ENCODE peak calls at places on chromosomes 5 and 9, in six cellular contexts. C is astrocyte of the spinal cord, X is GM06990, W is MM.1S, V is cardiac muscle cell, N is dorsolateral prefrontal cortex. D is an unnamed sample.

GRCh38 chr9:83280790-83281189 is 217.8 kb upstream of the RASEF start:
- DNase-seq in W (no peak), X (no peak), N (no peak), V (no peak), C (no peak), D (no peak)

GRCh38 chr5:136194611-136195010 is 1.6 kb upstream of the SMIM32 start:
- DNase-seq in C (no peak), N (no peak), W (no peak), V (no peak), X (no peak), D (peak; percentile 6)

GRCh38 chr5:40762716-40763115 is 7.0 kb upstream of the TTC33 start:
- DNase-seq in V (no peak), C (no peak), X (no peak), N (no peak), W (no peak), D (no peak)

GRCh38 chr5:42994285-42995151 is 45.6 kb downstream of the ANXA2R start:
- DNase-seq in C (peak; percentile 97), X (peak; percentile 81), N (peak; percentile 74), W (peak; percentile 93), V (peak; percentile 92), D (peak; percentile 63)

GRCh38 chr9:84679571-84679970 is 10.0 kb downstream of the NTRK2 start:
- DNase-seq in C (no peak), W (no peak), N (no peak), V (no peak), X (no peak), D (no peak)

GRCh38 chr9:126146254-126147145 is 180.1 kb upstream of the MVB12B start:
- DNase-seq in N (no peak), V (peak; percentile 69), X (peak; percentile 47), W (no peak), C (no peak), D (peak; percentile 73)

GRCh38 chr5:160083501-160083900 is 35.7 kb downstream of the PWWP2A start:
- DNase-seq in N (no peak), V (no peak), X (no peak), C (no peak), W (no peak), D (no peak)

GRCh38 chr9:124004608-124005007 is 7.0 kb upstream of the LHX2 start:
- DNase-seq in V (no peak), W (no peak), C (no peak), N (no peak), X (no peak), D (no peak)

GRCh38 chr9:98164912-98165311 is 27.5 kb downstream of the CORO2A start:
- DNase-seq in W (no peak), C (no peak), V (no peak), N (no peak), X (no peak), D (no peak)

GRCh38 chr9:133449760-133450159 is 10.0 kb upstream of the CACFD1 start:
- DNase-seq in N (no peak), C (no peak), W (no peak), X (no peak), V (no peak), D (no peak)

GRCh38 chr5:157689942-157690689 is 18.8 kb downstream of the C5orf52 start:
- DNase-seq in N (no peak), X (peak; percentile 66), C (no peak), V (no peak), W (no peak), D (peak; percentile 42)

GRCh38 chr5:138713247-138713646 is 40.0 kb upstream of the CTNNA1 start:
- DNase-seq in V (no peak), X (no peak), W (no peak), C (no peak), N (no peak), D (no peak)
- TF ChIP-seq CTCF in V (no peak), X (no peak), W (no peak), C (no peak), N (no peak), D (no peak)

GRCh38 chr5:95838552-95838951 is 16.0 kb upstream of the GLRX start:
- DNase-seq in X (no peak), N (no peak), W (no peak), C (no peak), V (no peak), D (no peak)
- TF ChIP-seq CTCF in X (no peak), N (no peak), W (no peak), C (no peak), V (no peak), D (no peak)

GRCh38 chr5:177447611-177448243 is 1.1 kb downstream of the PRR7 start:
- DNase-seq in W (no peak), N (peak; percentile 92), C (peak; percentile 84), V (peak; percentile 29), X (no peak), D (no peak)
- TF ChIP-seq CTCF in W (no peak), N (peak; percentile 33), C (peak; percentile 15), V (no peak), X (no peak), D (no peak)

GRCh38 chr9:103152473-103152872 is 157.3 kb downstream of the CYLC2 start:
- DNase-seq in V (no peak), X (no peak), C (no peak), N (no peak), W (no peak), D (no peak)
- TF ChIP-seq CTCF in V (no peak), X (no peak), C (no peak), N (no peak), W (no peak), D (no peak)

GRCh38 chr5:7878381-7878873 is 9.5 kb downstream of the MTRR start:
- DNase-seq in N (no peak), X (peak; percentile 49), W (no peak), C (peak; percentile 25), V (no peak), D (peak; percentile 65)

GRCh38 chr5:7881816-7882215 is 12.9 kb downstream of the MTRR start:
- DNase-seq in V (no peak), N (no peak), C (no peak), X (no peak), W (no peak), D (no peak)

GRCh38 chr5:7882926-7883325 is 14.0 kb downstream of the MTRR start:
- DNase-seq in X (no peak), W (no peak), N (no peak), V (no peak), C (no peak), D (no peak)

GRCh38 chr5:7877851-7878250 is 8.9 kb downstream of the MTRR start:
- DNase-seq in C (peak; percentile 24), W (no peak), N (no peak), V (no peak), X (no peak), D (no peak)

DNA sequence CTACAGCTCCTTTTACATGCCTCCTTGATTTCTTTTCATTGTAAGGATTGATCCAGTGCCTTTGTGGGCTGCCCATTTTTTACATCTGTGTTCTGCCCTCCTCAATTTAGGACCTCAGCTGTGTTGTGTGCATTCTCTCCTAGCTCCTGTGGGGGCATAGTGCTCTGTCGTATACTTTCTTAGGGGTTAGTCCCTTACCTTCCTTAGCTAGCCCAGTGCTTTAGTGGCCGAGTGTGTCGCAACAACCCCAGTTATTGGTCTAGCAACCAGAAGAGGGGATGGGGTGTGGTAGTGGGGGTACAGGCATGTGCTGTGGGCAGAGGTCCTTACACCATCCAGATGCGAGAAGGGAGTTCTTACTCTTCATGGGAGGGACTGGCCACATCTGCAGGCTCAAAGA is 12.1 kb downstream of the MTRR start:
- DNase-seq in C (no peak), N (no peak), W (no peak), X (no peak), V (no peak), D (no peak)
- TF ChIP-seq CTCF in C (no peak), N (no peak), W (no peak), X (no peak), V (no peak), D (no peak)

DNA sequence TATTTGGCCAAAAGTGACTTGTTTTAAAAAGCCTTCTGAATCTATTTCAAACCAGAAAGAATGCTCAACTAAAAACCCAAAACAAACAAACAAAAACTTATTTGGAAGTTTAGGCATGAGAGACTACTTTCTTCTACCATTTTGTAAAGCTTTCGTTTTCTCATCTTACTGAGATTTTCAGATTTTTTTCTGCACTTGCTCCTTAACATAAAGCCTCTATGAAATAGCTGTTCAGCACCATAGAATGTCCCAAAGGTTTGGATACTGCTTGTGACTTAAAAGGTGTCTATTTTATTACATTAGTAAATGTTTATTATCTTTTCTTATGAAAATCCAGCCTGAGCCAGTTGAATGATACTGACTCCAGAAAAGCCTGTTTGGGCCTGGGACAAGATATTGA is 292.5 kb downstream of the ZSWIM6 start:
- DNase-seq in X (no peak), N (no peak), W (no peak), C (no peak), V (no peak), D (no peak)
- TF ChIP-seq CTCF in X (no peak), N (no peak), W (no peak), C (no peak), V (no peak), D (no peak)

DNA sequence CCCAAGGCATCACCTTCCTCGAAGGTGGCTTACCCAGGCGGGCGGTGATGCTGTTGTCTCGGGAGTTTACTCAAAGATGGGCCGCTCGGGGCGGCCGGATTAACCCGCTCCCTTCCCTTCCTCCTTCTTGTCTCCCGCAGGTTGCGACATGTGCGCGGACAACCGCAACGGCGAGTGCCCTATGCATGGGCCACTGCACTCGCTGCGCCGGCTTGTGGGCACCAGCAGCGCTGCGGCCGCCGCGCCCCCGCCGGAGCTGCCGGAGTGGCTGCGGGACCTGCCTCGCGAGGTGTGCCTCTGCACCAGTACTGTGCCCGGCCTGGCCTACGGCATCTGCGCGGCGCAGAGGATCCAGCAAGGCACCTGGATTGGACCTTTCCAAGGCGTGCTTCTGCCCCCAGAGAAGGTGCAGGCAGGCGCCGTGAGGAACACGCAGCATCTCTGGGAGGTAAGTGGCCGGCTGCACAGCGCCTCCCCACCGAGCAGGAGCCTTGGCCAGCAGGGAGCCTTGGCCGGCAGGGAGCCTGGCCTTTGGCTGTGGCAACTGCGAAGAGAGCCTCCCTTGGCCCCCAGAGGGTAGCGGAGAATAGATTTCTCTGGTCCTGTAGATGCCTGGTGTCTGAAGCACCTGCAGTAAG is 10.6 kb downstream of the PRDM6 start:
- DNase-seq in V (peak; percentile 70), N (no peak), C (no peak), X (no peak), W (no peak), D (no peak)
- TF ChIP-seq CTCF in V (peak; percentile 23), N (no peak), C (peak; percentile 14), X (no peak), W (no peak), D (no peak)

GRCh38 chr5:121021688-121022087 is 557.6 kb downstream of the PRR16 start:
- DNase-seq in C (no peak), W (no peak), X (no peak), N (no peak), V (no peak), D (no peak)

GRCh38 chr5:121024416-121025311 is 560.6 kb downstream of the PRR16 start:
- DNase-seq in C (no peak), V (no peak), N (no peak), W (no peak), X (no peak), D (no peak)

GRCh38 chr5:121018004-121018403 is 553.9 kb downstream of the PRR16 start:
- DNase-seq in W (no peak), N (no peak), X (no peak), V (no peak), C (no peak), D (no peak)

GRCh38 chr5:121019734-121020133 is 555.6 kb downstream of the PRR16 start:
- DNase-seq in C (no peak), W (no peak), X (no peak), N (no peak), V (no peak), D (no peak)

GRCh38 chr5:121019112-121019511 is 555.0 kb downstream of the PRR16 start:
- DNase-seq in X (no peak), C (no peak), W (no peak), N (no peak), V (no peak), D (no peak)
- TF ChIP-seq CTCF in X (no peak), C (no peak), W (no peak), N (no peak), V (no peak), D (no peak)